ENCODE peak calls at places on chromosomes 4 and X, in six cellular contexts. X is A549, D is endothelial cell of umbilical vein, L is K562, M is GM12878, Z is HepG2. I is an unnamed sample.

GRCh38 chrX:68829594-68830485 is 1.0 kb downstream of the EFNB1 start:
- DNase-seq in X (peak), D (peak), L (no peak), M (no peak), Z (no peak), I (peak)

GRCh38 chrX:100447563-100448397 is 37.7 kb upstream of the PCDH19 start:
- DNase-seq in X (peak), D (peak), L (peak), M (no peak), Z (no peak), I (peak)

GRCh38 chrX:107272431-107272921 is 66.1 kb downstream of the DNAAF6 start:
- DNase-seq in X (peak), D (no peak), L (no peak), M (no peak), Z (no peak), I (no peak)

GRCh38 chr4:129468624-129469023 is 372.7 kb downstream of the C4orf33 start:
- DNase-seq in X (no peak), D (no peak), L (no peak), M (no peak), Z (no peak), I (no peak)

GRCh38 chr4:5370286-5370685 is 319.0 kb downstream of the STK32B start:
- DNase-seq in X (peak), D (no peak), L (no peak), M (no peak), Z (no peak), I (no peak)

GRCh38 chr4:27270435-27270834 is 409.8 kb downstream of the STIM2 start:
- DNase-seq in X (no peak), D (no peak), L (no peak), M (no peak), Z (peak), I (no peak)

GRCh38 chr4:37000281-37000680 is 244.3 kb upstream of the NWD2 start:
- DNase-seq in X (no peak), D (no peak), L (peak), M (no peak), Z (no peak), I (no peak)

GRCh38 chrX:68416592-68416991 is 16.7 kb downstream of the OPHN1 start:
- DNase-seq in X (no peak), D (peak), L (no peak), M (no peak), Z (no peak), I (no peak)

GRCh38 chrX:153878969-153879653 is 6.9 kb downstream of the L1CAM start:
- DNase-seq in X (no peak), D (no peak), L (no peak), M (no peak), Z (no peak), I (peak)

GRCh38 chr4:6955261-6955911 is 45.8 kb downstream of the TBC1D14 start:
- DNase-seq in X (no peak), D (no peak), L (no peak), M (no peak), Z (no peak), I (no peak)

GRCh38 chr4:173362666-173363065 is 8.1 kb upstream of the SAP30 start:
- DNase-seq in X (no peak), D (no peak), L (no peak), M (no peak), Z (no peak), I (no peak)

GRCh38 chr4:6608758-6609414 is 31.6 kb upstream of the MRFAP1 start:
- DNase-seq in X (no peak), D (no peak), L (peak), M (no peak), Z (no peak), I (peak)

GRCh38 chr4:140884431-140885058 is 128.4 kb upstream of the TBC1D9 start:
- DNase-seq in X (peak), D (peak), L (peak), M (peak), Z (peak), I (peak)

GRCh38 chrX:24148118-24148517 is 1.4 kb upstream of the ZFX start:
- DNase-seq in X (no peak), D (peak), L (no peak), M (no peak), Z (no peak), I (peak)

GRCh38 chr4:85776579-85776978 is 301.6 kb downstream of the ARHGAP24 start:
- DNase-seq in X (no peak), D (peak), L (no peak), M (no peak), Z (no peak), I (no peak)

GRCh38 chr4:159171287-159171686 is 68.4 kb downstream of the RAPGEF2 start:
- DNase-seq in X (no peak), D (no peak), L (no peak), M (no peak), Z (no peak), I (no peak)

GRCh38 chr4:145177906-145178538 is 2.4 kb downstream of the OTUD4 start:
- DNase-seq in X (no peak), D (peak), L (no peak), M (no peak), Z (peak), I (peak)

GRCh38 chrX:145817666-145818521 is at the start of gene SLITRK2:
- DNase-seq in X (no peak), D (no peak), L (no peak), M (no peak), Z (no peak), I (no peak)

GRCh38 chr4:54006755-54007154 is 57.6 kb downstream of the CHIC2 start:
- DNase-seq in X (no peak), D (no peak), L (no peak), M (no peak), Z (peak), I (no peak)

GRCh38 chr4:35970366-35970960 is 273.9 kb downstream of the ARAP2 start:
- DNase-seq in X (no peak), D (no peak), L (no peak), M (no peak), Z (no peak), I (no peak)

GRCh38 chrX:21959362-21960051 is 19.0 kb downstream of the SMS start:
- DNase-seq in X (no peak), D (no peak), L (peak), M (no peak), Z (no peak), I (peak)

GRCh38 chr4:65791807-65792308 is 121.6 kb upstream of the EPHA5 start:
- DNase-seq in X (no peak), D (peak), L (no peak), M (no peak), Z (no peak), I (peak)

GRCh38 chrX:12771445-12772069 is 19.7 kb upstream of the PRPS2 start:
- DNase-seq in X (peak), D (peak), L (peak), M (peak), Z (no peak), I (peak)

GRCh38 chr4:59818656-59819055 is 1381.5 kb upstream of the ADGRL3 start:
- DNase-seq in X (peak), D (peak), L (no peak), M (peak), Z (no peak), I (peak)

GRCh38 chrX:108138814-108139213 is 47.2 kb downstream of the ATG4A start:
- DNase-seq in X (no peak), D (no peak), L (no peak), M (no peak), Z (no peak), I (no peak)

GRCh38 chr4:147034372-147034771 is 88.7 kb upstream of the TTC29 start:
- DNase-seq in X (no peak), D (no peak), L (no peak), M (no peak), Z (no peak), I (no peak)

GRCh38 chr4:111775908-111776307 is 369.3 kb upstream of the FAM241A start:
- DNase-seq in X (no peak), D (no peak), L (no peak), M (no peak), Z (no peak), I (no peak)

GRCh38 chrX:110050885-110051284 is 48.0 kb downstream of the TMEM164 start:
- DNase-seq in X (no peak), D (no peak), L (no peak), M (no peak), Z (no peak), I (no peak)

GRCh38 chr4:12041828-12042227 is 613.1 kb upstream of the HS3ST1 start:
- DNase-seq in X (no peak), D (no peak), L (peak), M (no peak), Z (no peak), I (peak)

GRCh38 chr4:915041-915474 is 17.1 kb downstream of the GAK start:
- DNase-seq in X (no peak), D (no peak), L (no peak), M (no peak), Z (no peak), I (peak)

GRCh38 chr4:23930750-23931488 is 41.1 kb upstream of the PPARGC1A start:
- DNase-seq in X (no peak), D (no peak), L (no peak), M (no peak), Z (peak), I (no peak)

GRCh38 chr4:113639311-113639710 is 122.2 kb downstream of the CAMK2D start:
- DNase-seq in X (no peak), D (no peak), L (no peak), M (no peak), Z (no peak), I (peak)

GRCh38 chr4:77220841-77221613 is 64.0 kb downstream of the CCNG2 start:
- DNase-seq in X (no peak), D (no peak), L (peak), M (no peak), Z (no peak), I (no peak)

GRCh38 chr4:141713771-141714445 is 77.5 kb downstream of the IL15 start:
- DNase-seq in X (peak), D (peak), L (no peak), M (no peak), Z (no peak), I (no peak)

GRCh38 chr4:72954811-72955210 is 114.7 kb downstream of the COX18 start:
- DNase-seq in X (no peak), D (no peak), L (no peak), M (no peak), Z (no peak), I (no peak)

GRCh38 chr4:143773998-143774898 is 73.8 kb upstream of the FREM3 start:
- DNase-seq in X (peak), D (peak), L (peak), M (peak), Z (peak), I (peak)

DNA sequence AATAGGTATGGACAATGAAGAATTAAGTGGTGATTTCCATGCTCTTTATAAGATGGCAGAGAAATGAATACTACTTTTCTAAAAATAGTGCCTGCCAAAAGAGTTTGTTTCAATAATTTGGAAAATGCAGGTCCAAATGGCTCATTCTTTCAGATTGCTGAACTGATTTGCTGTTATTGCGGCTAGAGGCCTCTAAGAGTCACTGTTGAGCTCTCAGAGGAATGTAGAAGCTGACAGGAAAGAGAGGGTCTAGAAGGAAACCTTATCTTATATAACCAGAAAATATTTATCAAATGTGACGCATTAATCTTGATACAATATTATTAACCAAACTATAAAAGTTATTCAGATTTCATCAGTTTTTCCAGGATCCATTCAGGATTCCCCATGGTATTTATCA is 65.7 kb upstream of the PAGE1 start:
- DNase-seq in X (peak), D (peak), L (peak), M (no peak), Z (peak), I (peak)
- TF ChIP-seq MYC in X (no peak), D (no peak), L (no peak), M (no peak), Z (no peak), I (no peak)

GRCh38 chr4:81468685-81469084 is 3.0 kb downstream of the RASGEF1B start:
- DNase-seq in X (no peak), D (no peak), L (no peak), M (no peak), Z (no peak), I (no peak)

GRCh38 chr4:81471361-81472248 is at the start of gene RASGEF1B:
- DNase-seq in X (peak), D (peak), L (peak), M (peak), Z (peak), I (peak)

GRCh38 chr4:81469774-81470455 is 1.8 kb downstream of the RASGEF1B start:
- DNase-seq in X (no peak), D (no peak), L (no peak), M (no peak), Z (no peak), I (no peak)

GRCh38 chr4:81472249-81473085 is 760 bp upstream of the RASGEF1B start:
- DNase-seq in X (peak), D (no peak), L (peak), M (peak), Z (peak), I (peak)

DNA sequence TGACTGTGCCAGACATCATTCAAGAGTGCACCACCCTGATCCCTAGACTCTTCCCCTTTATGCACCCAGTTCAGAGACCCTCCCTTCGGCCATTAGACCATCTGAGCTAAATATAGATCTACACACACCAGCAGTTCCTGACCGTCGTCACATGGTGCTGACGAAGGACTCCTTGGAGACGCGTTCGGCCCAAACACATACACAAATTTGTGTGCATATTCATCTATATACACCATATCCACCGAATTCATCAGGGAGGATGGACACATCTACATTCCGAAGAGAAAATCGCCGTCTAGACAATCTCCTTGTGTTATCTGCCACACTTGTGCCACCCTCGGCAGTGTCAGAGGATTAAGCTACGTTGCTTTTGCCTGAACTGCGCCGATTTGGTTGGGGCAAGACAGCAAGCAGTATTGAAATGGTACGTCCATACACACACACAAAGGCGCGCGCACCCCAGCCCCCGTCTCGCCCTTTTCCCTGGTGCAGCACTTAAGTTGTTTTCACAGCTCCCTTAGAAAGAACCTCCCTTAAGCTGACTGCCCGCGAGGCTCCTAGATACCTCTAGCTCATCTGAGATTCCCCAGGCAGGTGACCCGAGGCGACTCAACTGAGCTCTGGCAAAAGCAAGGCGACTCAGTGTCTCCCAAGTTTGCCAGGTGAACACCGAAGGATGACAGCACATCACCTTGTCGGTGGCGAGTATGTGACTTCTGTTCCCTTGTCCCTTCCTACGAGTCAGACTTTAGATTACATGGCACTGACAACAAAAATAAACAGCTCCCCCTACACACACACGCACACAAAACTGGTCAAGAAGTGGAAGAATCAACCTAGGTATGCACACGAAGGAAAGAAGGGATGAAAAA is 1.0 kb downstream of the RASGEF1B start:
- DNase-seq in X (no peak), D (peak), L (no peak), M (no peak), Z (no peak), I (peak)
- TF ChIP-seq POLR2A in X (no peak), D (no peak), L (no peak), M (no peak), Z (no peak), I (no peak)

DNA sequence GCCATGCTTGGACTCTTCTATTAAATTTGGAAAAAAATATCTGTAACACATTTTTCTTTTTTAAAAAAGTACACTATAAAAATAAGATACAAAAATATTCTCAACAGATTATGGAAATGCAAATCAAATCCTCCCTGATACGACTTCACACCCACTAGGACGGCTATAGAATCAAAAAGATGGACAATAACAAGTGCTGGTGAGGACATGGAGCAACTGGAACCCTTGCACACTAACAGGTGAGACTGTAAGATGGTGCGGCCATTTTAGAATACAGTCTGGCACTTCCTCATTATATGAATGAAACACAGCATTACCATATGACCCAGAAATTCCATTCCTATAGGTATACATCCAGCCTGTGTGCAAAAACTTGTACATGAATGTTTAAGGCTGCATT is 83.6 kb downstream of the GATB start:
- DNase-seq in X (no peak), D (no peak), L (no peak), M (no peak), Z (no peak), I (no peak)
- TF ChIP-seq MYC in X (no peak), D (no peak), L (no peak), M (no peak), Z (no peak), I (no peak)

DNA sequence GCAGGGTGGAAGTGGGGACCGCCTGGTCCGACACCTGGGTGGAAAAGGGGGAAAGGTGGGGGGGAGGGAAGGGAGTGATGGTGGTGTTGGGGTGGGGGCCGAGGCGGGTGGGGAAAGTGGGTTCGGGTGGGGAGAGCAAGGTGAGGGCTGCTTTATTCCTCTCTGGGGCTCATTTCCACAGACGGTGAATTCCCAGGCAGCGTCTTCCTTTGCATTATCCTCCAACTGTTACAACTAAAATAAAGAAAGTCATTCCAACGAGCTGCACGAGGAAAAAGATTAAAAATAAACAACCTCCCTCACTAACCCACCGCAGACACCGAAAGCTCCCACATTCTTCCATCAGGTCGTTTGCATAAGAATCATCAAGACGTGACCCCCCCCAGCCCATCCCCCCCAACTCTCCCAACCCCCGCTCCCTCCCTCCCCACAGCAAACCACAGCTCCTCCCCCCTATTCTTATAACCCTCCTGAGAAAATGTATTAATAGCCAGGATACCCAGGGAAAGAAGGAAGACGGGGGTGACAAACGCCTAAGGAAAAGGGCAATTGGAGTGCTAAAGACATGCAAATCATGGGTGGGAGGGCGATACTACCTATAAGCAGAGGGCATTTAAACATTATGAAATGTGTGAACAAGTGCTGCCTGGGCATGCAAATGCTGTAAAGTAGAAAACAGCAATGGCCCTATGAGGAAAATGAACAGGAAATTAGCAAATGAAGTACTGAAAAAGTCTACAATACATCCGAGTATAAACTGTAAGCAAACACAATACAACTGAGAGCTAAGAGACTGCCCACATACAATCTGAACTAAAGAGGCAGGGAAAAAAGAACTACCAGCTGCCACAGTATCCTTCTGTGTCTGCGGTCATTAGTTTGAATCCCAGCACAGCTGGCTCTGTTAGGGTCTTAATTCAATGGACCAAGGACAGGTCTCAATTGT is 2.6 kb downstream of the CXXC4 start:
- DNase-seq in X (peak), D (peak), L (peak), M (peak), Z (no peak), I (no peak)
- TF ChIP-seq POLR2A in X (no peak), D (no peak), L (no peak), M (no peak), Z (no peak), I (no peak)

GRCh38 chr4:186449954-186450353 is 105.4 kb downstream of the MTNR1A start:
- DNase-seq in X (no peak), D (no peak), L (no peak), M (no peak), Z (no peak), I (no peak)
- TF ChIP-seq MYC in X (no peak), D (no peak), L (no peak), M (no peak), Z (no peak), I (no peak)

DNA sequence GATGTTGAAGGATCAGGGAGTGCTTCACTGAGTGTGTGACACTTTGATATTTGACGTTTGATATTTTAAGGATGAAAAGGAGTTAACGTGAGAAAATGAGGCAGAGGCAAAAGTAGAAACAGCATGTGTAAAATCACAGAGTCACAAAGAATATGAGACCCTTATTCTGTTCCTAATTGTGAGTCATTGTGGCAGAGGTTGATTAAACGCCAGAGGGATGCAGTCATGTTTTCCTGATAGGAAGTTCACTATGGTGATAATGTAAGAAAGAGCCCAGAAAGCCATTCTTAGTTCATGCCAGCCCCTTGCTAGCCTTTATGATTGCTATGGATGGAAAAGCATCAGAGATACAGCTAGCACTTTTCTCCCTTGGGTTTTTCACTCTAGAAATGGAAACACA is 33.5 kb upstream of the IGSF1 start:
- DNase-seq in X (no peak), D (peak), L (no peak), M (no peak), Z (no peak), I (no peak)
- TF ChIP-seq POLR2A in X (no peak), D (no peak), L (no peak), M (no peak), Z (no peak), I (no peak)